ENCODE peak calls at places on chromosomes 5 and 9, in ten cellular contexts. Q, D, L, Z, M, F, A, P, C and O are unnamed samples.

GRCh38 chr5:10351199-10351881 is 2.2 kb upstream of the MARCHF6 start:
- DNase-seq in A (peak; percentile 84), D (no peak), Q (no peak), F (no peak), M (peak; percentile 89), L (peak; percentile 41), Z (peak; percentile 84), C (no peak), P (peak; percentile 36), O (no peak)

GRCh38 chr9:38416461-38416860 is 7.8 kb downstream of the IGFBPL1 start:
- DNase-seq in Q (no peak), L (no peak), M (no peak), F (no peak), P (no peak), A (no peak), Z (no peak), D (no peak), C (no peak), O (no peak)

GRCh38 chr5:43676083-43676840 is 73.3 kb downstream of the NNT start:
- DNase-seq in A (peak; percentile 5), Q (no peak), P (no peak), F (no peak), C (no peak), M (peak; percentile 3), D (no peak), Z (no peak), L (no peak), O (no peak)

GRCh38 chr5:107670028-107670926 is 460 bp downstream of the EFNA5 start:
- DNase-seq in M (peak; percentile 56), Q (peak; percentile 34), D (no peak), F (peak; percentile 75), P (no peak), L (peak; percentile 28), C (peak; percentile 79), A (peak; percentile 34), Z (peak; percentile 47), O (peak; percentile 33)

GRCh38 chr5:14143843-14144585 is 872 bp downstream of the TRIO start:
- DNase-seq in Q (peak; percentile 53), C (peak; percentile 84), P (peak; percentile 34), Z (peak; percentile 57), A (no peak), L (no peak), D (no peak), M (peak; percentile 42), F (no peak), O (peak; percentile 67)

GRCh38 chr9:77959803-77960202 is 71.8 kb downstream of the GNAQ start:
- DNase-seq in C (no peak), A (no peak), F (no peak), M (no peak), P (no peak), L (no peak), Z (no peak), D (no peak), Q (no peak), O (no peak)

GRCh38 chr9:134216449-134216951 is 52.1 kb upstream of the RNU6ATAC start:
- DNase-seq in D (no peak), L (no peak), P (no peak), M (no peak), Z (no peak), Q (no peak), F (no peak), A (no peak), C (peak; percentile 54), O (peak; percentile 51)

GRCh38 chr9:120892748-120893584 is 16.0 kb upstream of the PHF19 start:
- DNase-seq in Q (peak; percentile 54), C (no peak), A (peak; percentile 80), P (no peak), M (peak; percentile 91), Z (peak; percentile 34), F (no peak), D (no peak), L (peak; percentile 76), O (no peak)

DNA sequence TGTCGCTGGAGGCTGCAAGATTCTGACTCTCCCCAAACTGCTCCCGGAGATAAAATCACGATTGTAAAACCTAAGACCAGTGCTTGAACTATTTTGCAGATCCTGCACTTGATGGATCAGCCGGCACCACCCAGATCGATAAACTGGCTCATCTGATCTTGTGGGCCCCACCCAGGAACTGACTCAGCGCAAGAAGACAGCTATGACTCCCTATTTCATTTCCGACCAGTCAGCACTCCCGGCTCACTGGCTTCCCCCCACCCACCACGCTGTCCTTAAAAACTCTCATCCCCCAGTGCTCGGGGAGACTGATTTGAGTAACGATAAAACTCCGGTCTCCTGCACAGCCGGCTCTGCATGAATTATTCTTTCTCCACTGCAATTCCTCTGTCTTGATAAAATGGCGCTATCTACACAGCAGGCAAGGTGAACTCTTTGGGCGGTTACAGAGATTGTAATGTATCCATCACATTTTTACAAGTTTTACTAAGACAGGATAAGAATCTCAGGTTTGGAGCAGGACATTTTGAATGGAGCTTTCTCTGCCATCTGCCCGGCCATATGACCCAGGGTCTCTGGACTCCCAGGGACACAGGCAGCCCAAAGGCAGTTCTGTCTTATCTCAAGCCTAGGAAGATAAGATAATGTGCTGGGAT is 10.6 kb upstream of the PPP1R26 start:
- DNase-seq in F (no peak), L (peak; percentile 80), M (no peak), A (peak; percentile 31), C (no peak), Q (no peak), D (no peak), Z (peak; percentile 25), P (no peak), O (no peak)
- TF ChIP-seq CTCF in F (no peak), L (no peak), M (no peak), A (no peak), C (no peak), Q (no peak), D (no peak), Z (no peak), P (no peak), O (no peak)

GRCh38 chr5:1468629-1469527 is 23.6 kb upstream of the SLC6A3 start:
- DNase-seq in A (no peak), D (no peak), P (peak; percentile 19), F (no peak), C (peak; percentile 63), L (no peak), M (no peak), Z (no peak), Q (no peak), O (no peak)

GRCh38 chr5:1465966-1466471 is 20.8 kb upstream of the SLC6A3 start:
- DNase-seq in L (no peak), Z (no peak), D (no peak), M (no peak), P (peak; percentile 18), F (no peak), C (peak; percentile 65), Q (no peak), A (no peak), O (peak; percentile 46)

GRCh38 chr5:1467341-1468246 is 22.4 kb upstream of the SLC6A3 start:
- DNase-seq in L (no peak), A (no peak), Z (no peak), F (no peak), M (no peak), P (peak; percentile 19), D (no peak), Q (no peak), C (peak; percentile 69), O (peak; percentile 20)

GRCh38 chr5:1466631-1467265 is 21.5 kb upstream of the SLC6A3 start:
- DNase-seq in Z (no peak), C (peak; percentile 68), F (no peak), P (peak; percentile 18), L (no peak), A (no peak), Q (no peak), M (no peak), D (no peak), O (peak; percentile 21)

GRCh38 chr5:1468247-1468612 is 23.0 kb upstream of the SLC6A3 start:
- DNase-seq in P (peak; percentile 18), L (no peak), A (peak; percentile 37), Z (peak; percentile 33), C (no peak), M (no peak), D (no peak), Q (peak; percentile 47), F (no peak), O (peak; percentile 52)
- TF ChIP-seq CTCF in P (peak; percentile 47), L (peak; percentile 65), A (peak; percentile 57), Z (peak; percentile 64), C (peak; percentile 58), M (peak; percentile 44), D (no peak), Q (peak; percentile 18), F (peak; percentile 77), O (peak; percentile 45)

GRCh38 chr5:132103969-132104391 is 30.4 kb downstream of the CSF2 start:
- DNase-seq in Q (no peak), F (no peak), Z (no peak), C (no peak), L (no peak), D (no peak), P (peak; percentile 47), A (no peak), M (peak; percentile 37), O (no peak)

GRCh38 chr5:132102101-132102701 is 28.6 kb downstream of the CSF2 start:
- DNase-seq in L (no peak), P (no peak), D (no peak), F (no peak), M (peak; percentile 80), Q (no peak), Z (no peak), A (no peak), C (no peak), O (no peak)

GRCh38 chr5:132102944-132103343 is 29.4 kb downstream of the CSF2 start:
- DNase-seq in A (no peak), P (no peak), Q (no peak), L (no peak), F (no peak), C (no peak), M (no peak), D (no peak), Z (no peak), O (no peak)

GRCh38 chr5:132104561-132104960 is 31.0 kb downstream of the CSF2 start:
- DNase-seq in P (no peak), L (peak; percentile 62), D (no peak), Q (no peak), A (no peak), M (peak; percentile 69), Z (no peak), F (no peak), C (no peak), O (no peak)

DNA sequence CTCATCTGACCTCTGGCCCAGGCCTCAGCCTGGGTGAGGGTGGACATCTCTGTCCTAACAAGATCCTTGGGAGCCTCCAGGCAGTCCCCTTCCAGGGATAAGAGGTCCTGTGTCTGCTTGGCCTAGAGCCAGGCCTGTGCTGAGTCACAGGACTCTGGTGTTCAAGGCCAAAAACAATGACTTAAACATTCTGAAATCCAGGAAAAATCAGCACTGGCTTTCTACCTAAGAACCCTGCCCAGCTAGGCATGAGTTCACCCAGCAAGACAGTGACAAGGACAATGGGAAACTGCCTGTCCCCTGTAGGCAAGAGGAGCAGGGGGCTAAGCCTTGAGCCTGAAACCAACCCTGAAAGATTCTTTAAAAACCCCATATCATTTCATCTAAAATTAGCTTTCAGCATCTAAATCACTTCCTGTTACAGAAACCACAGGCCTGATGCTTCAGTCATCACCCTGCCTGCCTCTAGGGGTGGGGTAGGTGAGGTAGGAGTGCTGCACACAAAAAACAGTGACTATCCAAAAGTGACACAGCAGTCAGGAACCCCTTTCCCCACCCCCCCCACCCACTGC is 29.9 kb downstream of the CSF2 start:
- DNase-seq in D (peak; percentile 49), A (peak; percentile 93), M (peak; percentile 94), L (peak; percentile 93), P (peak; percentile 84), Z (peak; percentile 90), C (peak; percentile 92), F (no peak), Q (peak; percentile 55), O (peak; percentile 58)
- TF ChIP-seq CTCF in D (no peak), A (peak; percentile 4), M (peak; percentile 26), L (no peak), P (no peak), Z (peak; percentile 16), C (no peak), F (no peak), Q (no peak), O (no peak)

DNA sequence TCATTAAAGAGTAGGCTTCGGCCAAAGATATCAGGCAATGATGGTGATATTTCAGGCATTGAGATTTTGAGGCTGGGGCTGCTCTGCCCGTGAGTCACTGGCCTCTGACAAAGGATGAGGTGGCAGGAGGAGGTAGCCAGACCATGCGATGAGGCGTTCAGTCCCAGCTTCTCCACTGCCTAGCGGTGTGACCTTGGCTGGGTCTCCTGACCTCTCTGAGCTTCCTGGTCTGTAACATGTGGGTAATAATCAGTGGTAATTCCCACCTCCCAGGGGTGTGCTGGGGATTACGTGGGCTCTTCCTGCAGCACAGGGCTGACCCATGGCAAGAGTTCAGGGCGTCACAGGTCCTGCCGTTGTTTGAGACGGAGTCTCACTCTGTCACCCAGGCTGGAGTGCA is 73.2 kb upstream of the RAPGEF1 start:
- DNase-seq in F (no peak), M (no peak), Z (no peak), D (no peak), L (no peak), A (peak; percentile 10), Q (no peak), C (no peak), P (no peak), O (no peak)
- TF ChIP-seq CTCF in F (no peak), M (no peak), Z (no peak), D (no peak), L (no peak), A (no peak), Q (no peak), C (no peak), P (no peak), O (no peak)